ENCODE peak calls at places on chromosomes 13 and 19, in five cellular contexts. One of them, this sample, is unnamed.

GRCh38 chr19:38544569-38545315 is 73.0 kb downstream of the MAP4K1 start:
- DNase-seq in myocyte: no peak
- DNase-seq in kidney epithelial cell: peak
- DNase-seq in HL-60: no peak
- DNase-seq in activated CD4-positive, alpha-beta T cell treated with anti-CD3 and anti-CD28 coated beads, Interleukin-2, amount 50 U/mL, for 1 hour: no peak
- DNase-seq in this sample: no peak

GRCh38 chr13:89221557-89222158 is 1550.5 kb downstream of the SLITRK5 start:
- DNase-seq in myocyte: no peak
- DNase-seq in kidney epithelial cell: no peak
- DNase-seq in HL-60: no peak
- DNase-seq in activated CD4-positive, alpha-beta T cell treated with anti-CD3 and anti-CD28 coated beads, Interleukin-2, amount 50 U/mL, for 1 hour: no peak
- DNase-seq in this sample: no peak

GRCh38 chr13:63737418-63737817 is 2321.8 kb upstream of the PCDH20 start:
- DNase-seq in myocyte: no peak
- DNase-seq in kidney epithelial cell: no peak
- DNase-seq in HL-60: no peak
- DNase-seq in activated CD4-positive, alpha-beta T cell treated with anti-CD3 and anti-CD28 coated beads, Interleukin-2, amount 50 U/mL, for 1 hour: no peak
- DNase-seq in this sample: no peak

GRCh38 chr19:10603873-10604459 is 16.9 kb upstream of the AP1M2 start:
- DNase-seq in myocyte: peak
- DNase-seq in kidney epithelial cell: no peak
- DNase-seq in HL-60: no peak
- DNase-seq in activated CD4-positive, alpha-beta T cell treated with anti-CD3 and anti-CD28 coated beads, Interleukin-2, amount 50 U/mL, for 1 hour: peak
- DNase-seq in this sample: no peak

GRCh38 chr19:48608798-48609263 is 2.3 kb downstream of the SPACA4 start:
- DNase-seq in myocyte: peak
- DNase-seq in kidney epithelial cell: no peak
- DNase-seq in HL-60: no peak
- DNase-seq in activated CD4-positive, alpha-beta T cell treated with anti-CD3 and anti-CD28 coated beads, Interleukin-2, amount 50 U/mL, for 1 hour: peak
- DNase-seq in this sample: no peak

GRCh38 chr13:45718992-45719391 is 16.9 kb downstream of the CBY2 start:
- DNase-seq in myocyte: no peak
- DNase-seq in kidney epithelial cell: peak
- DNase-seq in HL-60: no peak
- DNase-seq in activated CD4-positive, alpha-beta T cell treated with anti-CD3 and anti-CD28 coated beads, Interleukin-2, amount 50 U/mL, for 1 hour: no peak
- DNase-seq in this sample: no peak

GRCh38 chr13:45626731-45627374 is 11.3 kb upstream of the ERICH6B start:
- DNase-seq in myocyte: no peak
- DNase-seq in kidney epithelial cell: no peak
- DNase-seq in HL-60: no peak
- DNase-seq in activated CD4-positive, alpha-beta T cell treated with anti-CD3 and anti-CD28 coated beads, Interleukin-2, amount 50 U/mL, for 1 hour: no peak
- DNase-seq in this sample: no peak

GRCh38 chr13:91482427-91482826 is 84.0 kb downstream of the GPC5 start:
- DNase-seq in myocyte: no peak
- DNase-seq in kidney epithelial cell: no peak
- DNase-seq in HL-60: no peak
- DNase-seq in activated CD4-positive, alpha-beta T cell treated with anti-CD3 and anti-CD28 coated beads, Interleukin-2, amount 50 U/mL, for 1 hour: no peak
- DNase-seq in this sample: no peak

GRCh38 chr13:39612023-39612637 is 9.1 kb upstream of the LHFPL6 start:
- DNase-seq in myocyte: peak
- DNase-seq in kidney epithelial cell: no peak
- DNase-seq in HL-60: peak
- DNase-seq in activated CD4-positive, alpha-beta T cell treated with anti-CD3 and anti-CD28 coated beads, Interleukin-2, amount 50 U/mL, for 1 hour: peak
- DNase-seq in this sample: peak

GRCh38 chr13:53250272-53250875 is 221.8 kb downstream of the OLFM4 start:
- DNase-seq in myocyte: peak
- DNase-seq in kidney epithelial cell: peak
- DNase-seq in HL-60: peak
- DNase-seq in activated CD4-positive, alpha-beta T cell treated with anti-CD3 and anti-CD28 coated beads, Interleukin-2, amount 50 U/mL, for 1 hour: no peak
- DNase-seq in this sample: peak

GRCh38 chr13:27496006-27496405 is 45.6 kb upstream of the MTIF3 start:
- DNase-seq in myocyte: no peak
- DNase-seq in kidney epithelial cell: no peak
- DNase-seq in HL-60: no peak
- DNase-seq in activated CD4-positive, alpha-beta T cell treated with anti-CD3 and anti-CD28 coated beads, Interleukin-2, amount 50 U/mL, for 1 hour: no peak
- DNase-seq in this sample: no peak

GRCh38 chr13:62119739-62120700 is 704.4 kb upstream of the PCDH20 start:
- DNase-seq in myocyte: peak
- DNase-seq in kidney epithelial cell: no peak
- DNase-seq in HL-60: no peak
- DNase-seq in activated CD4-positive, alpha-beta T cell treated with anti-CD3 and anti-CD28 coated beads, Interleukin-2, amount 50 U/mL, for 1 hour: no peak
- DNase-seq in this sample: no peak

GRCh38 chr13:94682229-94682628 is 30.1 kb downstream of the SOX21 start:
- DNase-seq in myocyte: no peak
- DNase-seq in kidney epithelial cell: no peak
- DNase-seq in HL-60: no peak
- DNase-seq in activated CD4-positive, alpha-beta T cell treated with anti-CD3 and anti-CD28 coated beads, Interleukin-2, amount 50 U/mL, for 1 hour: no peak
- DNase-seq in this sample: no peak